ENCODE peak calls at places on chromosomes 4 and X, in four cellular contexts. U, J, V and X are unnamed samples.

GRCh38 chrX:108396986-108397385 is 41.2 kb downstream of the COL4A6 start:
- DNase-seq in U (no peak), J (no peak), V (no peak), X (no peak)

GRCh38 chr4:129545599-129546278 is 449.8 kb downstream of the C4orf33 start:
- DNase-seq in U (peak; percentile 35), J (no peak), V (no peak), X (peak; percentile 73)

GRCh38 chrX:15947648-15948317 is 93.2 kb upstream of the AP1S2 start:
- DNase-seq in U (peak; percentile 43), J (no peak), V (peak; percentile 55), X (no peak)

GRCh38 chr4:148704291-148704690 is 262.1 kb upstream of the NR3C2 start:
- DNase-seq in U (no peak), J (no peak), V (no peak), X (no peak)

GRCh38 chrX:40418413-40419195 is 162.2 kb upstream of the ATP6AP2 start:
- DNase-seq in U (no peak), J (no peak), V (no peak), X (no peak)

GRCh38 chr4:44086753-44087152 is 361.9 kb downstream of the KCTD8 start:
- DNase-seq in U (no peak), J (no peak), V (no peak), X (no peak)

GRCh38 chrX:38891641-38892413 is 90.6 kb downstream of the MID1IP1 start:
- DNase-seq in U (no peak), J (no peak), V (peak; percentile 12), X (no peak)

GRCh38 chr4:3637326-3638016 is 105.2 kb upstream of the LRPAP1 start:
- DNase-seq in U (no peak), J (no peak), V (no peak), X (no peak)

GRCh38 chr4:185833055-185833598 is 21.1 kb upstream of the SORBS2 start:
- DNase-seq in U (peak; percentile 60), J (no peak), V (no peak), X (peak; percentile 32)

GRCh38 chr4:78517050-78517652 is 34.4 kb upstream of the ANXA3 start:
- DNase-seq in U (peak; percentile 67), J (no peak), V (peak; percentile 43), X (no peak)

GRCh38 chrX:19593684-19594083 is 78.4 kb upstream of the MAP3K15 start:
- DNase-seq in U (peak; percentile 68), J (no peak), V (peak; percentile 32), X (no peak)

GRCh38 chr4:139943277-139943676 is 210.7 kb downstream of the MAML3 start:
- DNase-seq in U (no peak), J (peak; percentile 67), V (no peak), X (no peak)

GRCh38 chr4:114037981-114038380 is 58.5 kb upstream of the ARSJ start:
- DNase-seq in U (no peak), J (no peak), V (no peak), X (no peak)

GRCh38 chr4:129641179-129641578 is 545.2 kb downstream of the C4orf33 start:
- DNase-seq in U (peak; percentile 77), J (peak; percentile 38), V (peak; percentile 26), X (peak; percentile 87)

GRCh38 chr4:99790796-99791617 is 25.6 kb upstream of the DAPP1 start:
- DNase-seq in U (peak; percentile 3), J (no peak), V (no peak), X (no peak)

GRCh38 chr4:138773321-138773720 is 242.3 kb upstream of the NOCT start:
- DNase-seq in U (no peak), J (no peak), V (no peak), X (no peak)

GRCh38 chr4:112953295-112953694 is 96.2 kb upstream of the ANK2 start:
- DNase-seq in U (no peak), J (no peak), V (no peak), X (no peak)

GRCh38 chr4:123802933-123803332 is 406.3 kb downstream of the SPRY1 start:
- DNase-seq in U (no peak), J (no peak), V (no peak), X (no peak)
- TF ChIP-seq CTCF in U (no peak), J (no peak), V (no peak), X (no peak)

DNA sequence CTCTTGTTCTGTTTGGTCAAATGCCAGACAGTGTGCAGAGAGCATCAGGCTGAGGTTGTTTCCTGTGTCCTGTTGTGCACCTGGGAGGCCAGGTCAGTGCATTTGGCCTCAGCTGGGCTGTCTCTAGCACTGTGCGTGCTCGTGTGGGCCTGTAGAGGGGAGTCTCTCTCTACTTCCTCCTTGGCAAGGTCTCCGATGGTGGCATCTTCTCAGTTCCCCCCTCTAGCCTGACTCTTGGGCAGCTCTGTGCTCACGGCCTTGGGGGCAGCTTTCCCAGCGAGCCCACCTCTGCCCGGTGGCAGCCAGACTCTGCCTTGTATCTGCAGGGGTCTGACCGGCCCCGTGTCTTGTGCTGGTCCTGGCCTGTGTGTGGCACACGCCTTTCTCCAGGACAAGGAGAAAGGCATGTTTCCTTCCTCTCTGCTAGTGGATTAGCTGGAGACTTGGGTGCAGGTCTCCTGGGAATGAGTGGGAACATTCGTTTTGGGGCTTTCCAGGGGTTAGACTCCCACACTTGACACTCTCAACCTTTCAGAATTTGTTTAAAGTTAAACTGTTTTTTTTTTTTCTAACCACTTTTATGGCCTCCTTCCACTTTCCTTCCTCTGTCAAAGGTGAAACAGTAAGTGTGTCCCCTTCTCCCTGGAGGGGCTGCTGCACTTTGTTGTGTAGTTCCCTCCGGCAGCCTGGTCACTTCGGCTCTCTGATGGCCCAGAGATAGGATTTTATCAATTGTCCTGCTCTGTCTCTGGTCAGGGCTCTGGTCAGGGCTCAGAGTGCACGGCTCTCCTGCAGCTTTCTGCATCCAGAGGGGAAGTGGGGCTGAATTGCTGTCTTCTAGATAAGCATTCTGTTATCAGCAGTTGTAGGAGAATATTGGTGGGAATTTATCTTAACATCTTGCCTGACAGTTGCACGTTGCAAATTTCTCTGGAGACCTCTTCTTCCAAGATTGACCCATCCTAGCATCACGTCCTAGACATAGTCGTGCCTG is 62.5 kb downstream of the FAM193A start:
- DNase-seq in U (peak; percentile 67), J (no peak), V (no peak), X (no peak)
- TF ChIP-seq CTCF in U (peak; percentile 52), J (no peak), V (no peak), X (no peak)

GRCh38 chr4:145723336-145723735 is 43.4 kb downstream of the C4orf51 start:
- DNase-seq in U (no peak), J (no peak), V (no peak), X (no peak)
- TF ChIP-seq CTCF in U (no peak), J (peak; percentile 7), V (peak; percentile 17), X (no peak)

GRCh38 chr4:120616041-120616440 is 306.5 kb downstream of the PRDM5 start:
- DNase-seq in U (no peak), J (no peak), V (no peak), X (no peak)

GRCh38 chr4:120613778-120614177 is 308.7 kb downstream of the PRDM5 start:
- DNase-seq in U (no peak), J (no peak), V (no peak), X (no peak)

GRCh38 chr4:120611092-120611491 is 311.4 kb downstream of the PRDM5 start:
- DNase-seq in U (no peak), J (no peak), V (no peak), X (no peak)
- TF ChIP-seq CTCF in U (no peak), J (no peak), V (no peak), X (no peak)

GRCh38 chrX:9706426-9706825 is 59.2 kb downstream of the GPR143 start:
- DNase-seq in U (no peak), J (no peak), V (no peak), X (no peak)

GRCh38 chrX:9710332-9710731 is 55.3 kb downstream of the GPR143 start:
- DNase-seq in U (no peak), J (no peak), V (no peak), X (no peak)

GRCh38 chrX:9708086-9708485 is 57.6 kb downstream of the GPR143 start:
- DNase-seq in U (no peak), J (no peak), V (no peak), X (no peak)

GRCh38 chrX:9707306-9708015 is 58.2 kb downstream of the GPR143 start:
- DNase-seq in U (no peak), J (no peak), V (no peak), X (no peak)

GRCh38 chrX:9708923-9709553 is 56.6 kb downstream of the GPR143 start:
- DNase-seq in U (peak; percentile 69), J (peak; percentile 38), V (peak; percentile 37), X (peak; percentile 87)
- TF ChIP-seq CTCF in U (peak; percentile 82), J (peak; percentile 78), V (peak; percentile 88), X (peak; percentile 72)